ENCODE peak calls at places on chromosomes 12 and 14, in four cellular contexts. One of them, this sample, is unnamed.

GRCh38 chr14:61502459-61503093 is 181.2 kb downstream of the PRKCH start:
- DNase-seq in HepG2: no peak
- DNase-seq in A549: no peak
- DNase-seq in K562: no peak
- DNase-seq in this sample: no peak

GRCh38 chr12:93442411-93443340 is 929 bp upstream of the UBE2N start:
- DNase-seq in HepG2: no peak
- DNase-seq in A549: no peak
- DNase-seq in K562: no peak
- DNase-seq in this sample: no peak

GRCh38 chr14:71856199-71856919 is 75.9 kb upstream of the RGS6 start:
- DNase-seq in K562: no peak
- DNase-seq in A549: no peak
- DNase-seq in HepG2: no peak
- DNase-seq in this sample: peak

GRCh38 chr12:32437095-32437515 is 37.7 kb downstream of the FGD4 start:
- DNase-seq in K562: no peak
- DNase-seq in A549: peak
- DNase-seq in HepG2: peak
- DNase-seq in this sample: no peak

GRCh38 chr14:94213021-94213420 is 38.9 kb downstream of the PPP4R4 start:
- DNase-seq in A549: no peak
- DNase-seq in K562: no peak
- DNase-seq in HepG2: no peak
- DNase-seq in this sample: no peak

GRCh38 chr12:46702581-46703344 is 123.0 kb downstream of the SLC38A4 start:
- DNase-seq in K562: no peak
- DNase-seq in HepG2: no peak
- DNase-seq in A549: no peak
- DNase-seq in this sample: no peak

GRCh38 chr12:108561852-108562347 is 496 bp upstream of the ISCU start:
- DNase-seq in HepG2: no peak
- DNase-seq in K562: no peak
- DNase-seq in A549: no peak
- DNase-seq in this sample: no peak

GRCh38 chr12:107356266-107356936 is 263.1 kb upstream of the CRY1 start:
- DNase-seq in A549: no peak
- DNase-seq in K562: no peak
- DNase-seq in HepG2: peak
- DNase-seq in this sample: no peak

GRCh38 chr12:117119592-117120198 is 20.5 kb upstream of the TESC start:
- DNase-seq in A549: peak
- DNase-seq in HepG2: peak
- DNase-seq in K562: peak
- DNase-seq in this sample: no peak

GRCh38 chr12:101931498-101932326 is 54.3 kb downstream of the DRAM1 start:
- DNase-seq in HepG2: no peak
- DNase-seq in A549: no peak
- DNase-seq in K562: no peak
- DNase-seq in this sample: peak

GRCh38 chr12:26435005-26435404 is 239.6 kb downstream of the SSPN start:
- DNase-seq in HepG2: no peak
- DNase-seq in K562: no peak
- DNase-seq in A549: no peak
- DNase-seq in this sample: no peak

GRCh38 chr14:44768935-44769334 is 192.8 kb downstream of the KLHL28 start:
- DNase-seq in HepG2: no peak
- DNase-seq in A549: no peak
- DNase-seq in K562: no peak
- DNase-seq in this sample: no peak

GRCh38 chr14:57963071-57963470 is 97.2 kb upstream of the SLC35F4 start:
- DNase-seq in HepG2: peak
- DNase-seq in K562: no peak
- DNase-seq in A549: no peak
- DNase-seq in this sample: no peak

GRCh38 chr14:93184391-93185332 is at the start of the genes LYSET and MOAP1:
- DNase-seq in A549: peak
- DNase-seq in HepG2: peak
- DNase-seq in K562: peak
- DNase-seq in this sample: no peak

GRCh38 chr14:75864352-75864751 is 117.4 kb downstream of the TGFB3 start:
- DNase-seq in A549: no peak
- DNase-seq in HepG2: no peak
- DNase-seq in K562: no peak
- DNase-seq in this sample: no peak

GRCh38 chr14:64464695-64465094 is 604 bp upstream of the AKAP5 start:
- DNase-seq in HepG2: no peak
- DNase-seq in K562: no peak
- DNase-seq in A549: no peak
- DNase-seq in this sample: no peak

GRCh38 chr14:64465208-64465821 is at the start of gene AKAP5:
- DNase-seq in A549: peak
- DNase-seq in K562: peak
- DNase-seq in HepG2: peak
- DNase-seq in this sample: no peak

GRCh38 chr14:64463873-64464272 is 1.4 kb upstream of the AKAP5 start:
- DNase-seq in K562: no peak
- DNase-seq in A549: no peak
- DNase-seq in HepG2: no peak
- DNase-seq in this sample: no peak

GRCh38 chr14:64467131-64467530 is 1.8 kb downstream of the AKAP5 start:
- DNase-seq in A549: no peak
- DNase-seq in HepG2: no peak
- DNase-seq in K562: no peak
- DNase-seq in this sample: no peak

DNA sequence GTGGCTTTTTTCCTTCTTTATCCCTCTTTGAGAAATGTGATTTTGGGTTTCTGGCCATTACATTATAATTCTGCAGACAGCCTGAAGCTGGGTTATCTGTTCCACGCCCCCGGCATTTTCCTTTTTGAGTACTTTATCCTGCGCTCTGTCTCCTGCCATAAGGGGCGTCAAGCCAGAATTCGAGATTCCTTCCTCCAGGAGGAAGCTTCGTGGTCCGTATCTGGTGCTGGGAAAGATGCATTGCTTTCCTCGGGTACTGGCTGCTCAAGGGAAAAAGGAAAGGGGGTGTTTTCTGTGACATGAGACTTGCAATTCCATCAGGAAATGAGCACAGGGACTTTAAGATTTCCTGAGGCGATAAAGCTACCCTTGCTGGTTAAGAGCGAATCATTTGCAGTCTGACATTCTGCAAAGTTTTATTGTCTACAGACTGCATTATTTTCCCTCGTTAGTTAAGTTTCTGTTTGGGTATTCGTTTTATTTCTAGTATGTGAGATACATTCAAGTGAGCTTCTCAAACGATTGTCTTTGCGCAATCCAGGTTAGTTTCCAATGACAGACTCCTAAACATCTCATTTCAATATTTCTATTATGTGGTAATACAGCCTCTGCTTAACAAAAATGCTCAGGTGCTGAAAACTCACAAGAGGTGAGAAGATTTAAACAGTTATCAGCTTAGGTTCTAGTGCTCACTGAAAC is 706 bp downstream of the AKAP5 start:
- DNase-seq in K562: no peak
- DNase-seq in HepG2: no peak
- DNase-seq in A549: peak
- DNase-seq in this sample: no peak
- TF ChIP-seq CHD4 in K562: no peak
- TF ChIP-seq CHD4 in HepG2: no peak
- TF ChIP-seq CHD4 in A549: no peak
- TF ChIP-seq CHD4 in this sample: no peak

DNA sequence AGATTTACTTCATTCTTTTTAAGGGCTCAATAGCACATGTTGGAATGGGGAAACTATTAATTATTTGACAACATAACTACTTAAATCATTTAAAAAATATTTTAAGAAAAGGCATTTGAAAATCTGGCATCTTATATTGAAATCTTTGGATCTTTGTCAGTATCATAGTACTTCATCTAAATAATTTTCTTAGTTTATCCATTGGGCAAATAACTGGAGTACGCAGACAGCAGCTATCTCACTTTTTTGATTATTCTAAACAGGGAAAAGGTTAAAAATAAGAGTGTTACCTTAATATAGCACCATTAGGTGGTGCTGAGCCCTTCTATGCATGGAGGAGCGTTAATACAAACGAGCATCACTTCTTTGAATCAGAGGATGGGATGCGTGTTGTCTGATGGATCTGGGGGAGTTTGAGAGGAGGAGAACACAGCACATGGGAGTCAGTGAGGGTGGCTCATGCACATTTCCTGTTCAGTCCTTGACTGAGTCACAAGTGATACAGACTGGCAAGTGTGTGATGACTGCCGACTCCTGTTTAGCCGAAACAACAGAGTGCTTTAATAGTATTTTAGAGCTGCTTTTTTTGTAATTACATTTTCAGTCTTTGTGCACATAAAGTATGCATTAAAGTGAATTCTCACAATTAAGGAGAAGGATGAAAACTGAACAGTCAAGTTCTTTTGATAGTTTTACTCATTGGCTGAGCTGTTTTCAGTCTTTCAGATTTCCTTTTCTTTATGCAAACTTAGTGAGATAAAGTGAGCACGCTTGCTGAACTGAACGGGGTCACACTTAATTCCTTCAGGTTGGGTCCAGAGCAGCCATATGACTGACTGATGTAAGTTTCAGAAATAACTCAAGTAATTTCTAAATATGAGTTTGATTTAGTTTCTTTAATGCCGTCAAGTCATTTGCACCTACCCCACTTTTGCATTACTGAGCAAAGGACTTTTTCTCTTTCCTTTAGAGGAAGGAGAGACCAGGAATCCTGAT is 92.7 kb downstream of the DIP2B start:
- DNase-seq in A549: peak
- DNase-seq in HepG2: no peak
- DNase-seq in K562: no peak
- DNase-seq in this sample: peak
- TF ChIP-seq POLR2A in A549: no peak
- TF ChIP-seq POLR2A in HepG2: no peak
- TF ChIP-seq POLR2A in K562: no peak
- TF ChIP-seq POLR2A in this sample: peak

GRCh38 chr14:105177082-105177481 is 4.0 kb downstream of the NUDT14 start:
- DNase-seq in A549: no peak
- DNase-seq in HepG2: no peak
- DNase-seq in K562: no peak
- DNase-seq in this sample: no peak

GRCh38 chr14:105178868-105179140 is 2.3 kb downstream of the NUDT14 start:
- DNase-seq in HepG2: no peak
- DNase-seq in A549: no peak
- DNase-seq in K562: no peak
- DNase-seq in this sample: no peak

GRCh38 chr14:105178069-105178867 is 2.8 kb downstream of the NUDT14 start:
- DNase-seq in HepG2: no peak
- DNase-seq in A549: no peak
- DNase-seq in K562: no peak
- DNase-seq in this sample: no peak

GRCh38 chr14:105173901-105174894 is 5.6 kb upstream of the JAG2 start:
- DNase-seq in A549: no peak
- DNase-seq in HepG2: no peak
- DNase-seq in K562: no peak
- DNase-seq in this sample: no peak

GRCh38 chr14:105176513-105176912 is 4.6 kb downstream of the NUDT14 start:
- DNase-seq in K562: no peak
- DNase-seq in A549: no peak
- DNase-seq in HepG2: no peak
- DNase-seq in this sample: no peak
- TF ChIP-seq CHD4 in K562: no peak
- TF ChIP-seq CHD4 in A549: no peak
- TF ChIP-seq CHD4 in HepG2: no peak
- TF ChIP-seq CHD4 in this sample: no peak

GRCh38 chr14:51847489-51847796 is 13.0 kb upstream of the GNG2 start:
- DNase-seq in HepG2: no peak
- DNase-seq in A549: no peak
- DNase-seq in K562: no peak
- DNase-seq in this sample: no peak
- TF ChIP-seq POLR2A in HepG2: no peak
- TF ChIP-seq POLR2A in A549: no peak
- TF ChIP-seq POLR2A in K562: no peak
- TF ChIP-seq POLR2A in this sample: no peak

GRCh38 chr12:124906606-124907261 is 7.7 kb downstream of the UBC start:
- DNase-seq in K562: peak
- DNase-seq in A549: peak
- DNase-seq in HepG2: peak
- DNase-seq in this sample: peak
- TF ChIP-seq CHD4 in K562: no peak
- TF ChIP-seq CHD4 in A549: no peak
- TF ChIP-seq CHD4 in HepG2: no peak
- TF ChIP-seq CHD4 in this sample: no peak

This sample was measured in GM12878.